ENCODE peak calls at places on chromosomes 3 and 15, in eight cellular contexts. A is foreskin fibroblast, Z is heart left ventricle, O is WTC11, L is activated B cell treated with CpG ODN at 0.5 μM for 24 hours, F is GM06990, M is GM12864, U is MCF 10A. B is an unnamed sample.

GRCh38 chr3:190424478-190425439 is 24.9 kb downstream of the TMEM207 start:
- DNase-seq in A (peak), Z (peak), O (peak), L (no peak), F (peak), M (peak), U (peak), B (peak)

GRCh38 chr3:99780749-99781148 is 36.9 kb upstream of the CMSS1 start:
- DNase-seq in A (no peak), Z (no peak), O (no peak), L (no peak), F (no peak), M (no peak), U (no peak), B (no peak)

GRCh38 chr3:72560857-72561675 is 287.2 kb downstream of the SHQ1 start:
- DNase-seq in A (no peak), Z (no peak), O (no peak), L (no peak), F (no peak), M (no peak), U (no peak), B (no peak)

GRCh38 chr15:69114231-69114937 is 46.1 kb upstream of the GLCE start:
- DNase-seq in A (no peak), Z (no peak), O (no peak), L (no peak), F (no peak), M (no peak), U (peak), B (no peak)

GRCh38 chr3:63896332-63897034 is 15.7 kb downstream of the SCAANT1 start:
- DNase-seq in A (no peak), Z (no peak), O (no peak), L (no peak), F (peak), M (no peak), U (no peak), B (no peak)

GRCh38 chr3:126051741-126052140 is 32.2 kb downstream of the SLC41A3 start:
- DNase-seq in A (no peak), Z (no peak), O (no peak), L (no peak), F (no peak), M (no peak), U (no peak), B (no peak)

GRCh38 chr3:4826237-4827100 is 152.8 kb upstream of the BHLHE40 start:
- DNase-seq in A (no peak), Z (peak), O (no peak), L (no peak), F (no peak), M (no peak), U (peak), B (no peak)

GRCh38 chr15:96335429-96335807 is 4.9 kb downstream of the NR2F2 start:
- DNase-seq in A (no peak), Z (no peak), O (no peak), L (no peak), F (no peak), M (no peak), U (peak), B (no peak)

GRCh38 chr15:61621146-61621545 is 392.0 kb upstream of the RORA start:
- DNase-seq in A (no peak), Z (no peak), O (peak), L (no peak), F (no peak), M (no peak), U (peak), B (no peak)

GRCh38 chr15:94026458-94026967 is 204.8 kb upstream of the MCTP2 start:
- DNase-seq in A (peak), Z (no peak), O (no peak), L (no peak), F (no peak), M (no peak), U (peak), B (peak)

GRCh38 chr3:121462565-121462964 is 83.2 kb downstream of the POLQ start:
- DNase-seq in A (no peak), Z (no peak), O (no peak), L (no peak), F (no peak), M (no peak), U (no peak), B (no peak)

GRCh38 chr3:47394140-47394855 is 13.5 kb downstream of the PTPN23 start:
- DNase-seq in A (peak), Z (no peak), O (no peak), L (no peak), F (no peak), M (no peak), U (no peak), B (peak)

GRCh38 chr15:48628832-48629231 is 16.7 kb downstream of the FBN1 start:
- DNase-seq in A (no peak), Z (no peak), O (no peak), L (no peak), F (no peak), M (no peak), U (no peak), B (no peak)

GRCh38 chr3:188061133-188061532 is 92.8 kb upstream of the LPP start:
- DNase-seq in A (peak), Z (no peak), O (no peak), L (no peak), F (no peak), M (no peak), U (peak), B (peak)

GRCh38 chr15:25501828-25502446 is 63.1 kb upstream of the UBE3A start:
- DNase-seq in A (peak), Z (no peak), O (no peak), L (no peak), F (no peak), M (no peak), U (no peak), B (peak)

GRCh38 chr15:77144028-77144427 is 73.1 kb upstream of the TSPAN3 start:
- DNase-seq in A (peak), Z (no peak), O (no peak), L (no peak), F (no peak), M (no peak), U (no peak), B (peak)

GRCh38 chr3:50248387-50248786 is 12.4 kb downstream of the GNAI2 start:
- DNase-seq in A (no peak), Z (no peak), O (no peak), L (no peak), F (no peak), M (no peak), U (peak), B (no peak)

GRCh38 chr3:37991109-37991508 is 523 bp downstream of the VILL start:
- DNase-seq in A (no peak), Z (no peak), O (no peak), L (no peak), F (no peak), M (no peak), U (no peak), B (no peak)

DNA sequence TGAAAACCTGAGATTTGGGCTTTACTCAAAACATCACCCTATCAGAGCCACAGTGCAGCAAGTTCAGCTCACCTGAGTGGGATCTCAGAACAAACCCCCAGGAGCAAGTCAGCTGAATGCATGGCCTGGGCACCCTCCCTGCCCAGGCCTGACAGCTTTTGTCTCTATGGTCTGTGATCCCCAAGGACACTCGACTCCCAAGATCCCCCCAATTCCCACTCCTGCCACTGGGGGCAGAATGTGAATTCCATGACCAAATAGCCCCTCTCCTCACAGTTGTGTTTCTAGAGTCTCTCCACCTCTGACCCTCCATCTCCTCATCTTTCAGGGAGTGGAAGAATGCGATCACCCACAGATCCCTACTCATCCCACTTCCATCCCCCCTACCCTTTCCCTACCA is 58.9 kb downstream of the ZNF445 start:
- DNase-seq in A (no peak), Z (no peak), O (peak), L (no peak), F (no peak), M (no peak), U (no peak), B (no peak)
- TF ChIP-seq CTCF in A (peak), Z (no peak), O (peak), L (no peak), F (peak), M (peak), U (peak), B (peak)

GRCh38 chr3:196555295-196555694 is 13.1 kb downstream of the WDR53 start:
- DNase-seq in A (no peak), Z (no peak), O (no peak), L (no peak), F (no peak), M (no peak), U (no peak), B (no peak)

GRCh38 chr3:196557236-196557635 is 11.1 kb downstream of the WDR53 start:
- DNase-seq in A (no peak), Z (no peak), O (no peak), L (no peak), F (no peak), M (no peak), U (no peak), B (no peak)

GRCh38 chr3:196554205-196554604 is 14.1 kb downstream of the WDR53 start:
- DNase-seq in A (no peak), Z (no peak), O (no peak), L (no peak), F (no peak), M (no peak), U (no peak), B (no peak)

GRCh38 chr3:196559826-196560225 is 8.5 kb downstream of the WDR53 start:
- DNase-seq in A (peak), Z (no peak), O (no peak), L (no peak), F (no peak), M (no peak), U (no peak), B (no peak)

GRCh38 chr3:196558476-196558875 is 9.9 kb downstream of the WDR53 start:
- DNase-seq in A (no peak), Z (no peak), O (no peak), L (no peak), F (no peak), M (no peak), U (no peak), B (no peak)
- TF ChIP-seq CTCF in A (no peak), Z (no peak), O (no peak), L (no peak), F (no peak), M (no peak), U (no peak), B (no peak)

GRCh38 chr3:179666436-179667035 is 13.7 kb downstream of the USP13 start:
- DNase-seq in A (no peak), Z (peak), O (peak), L (no peak), F (no peak), M (no peak), U (peak), B (no peak)
- TF ChIP-seq CTCF in A (no peak), Z (no peak), O (no peak), L (no peak), F (no peak), M (no peak), U (no peak), B (no peak)

DNA sequence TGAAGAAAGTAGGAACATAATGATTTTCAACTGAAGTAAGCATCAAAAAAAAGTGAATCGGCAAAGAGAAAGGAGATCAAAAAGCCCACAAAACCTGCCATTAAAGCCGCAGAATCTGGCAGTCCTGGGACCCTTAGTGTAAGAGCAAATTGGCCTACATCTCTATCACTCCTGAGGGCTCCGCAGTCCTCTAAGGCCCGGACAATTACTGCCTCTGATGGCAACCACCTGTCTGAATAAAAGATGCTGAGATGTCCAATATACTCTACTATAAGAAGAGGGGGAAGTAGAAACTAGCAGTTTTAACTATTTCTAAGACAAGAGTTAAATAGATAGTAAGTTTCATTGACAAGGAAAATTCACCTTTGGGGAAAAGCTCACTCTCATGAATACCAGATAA is 20.3 kb downstream of the WDR72 start:
- DNase-seq in A (no peak), Z (no peak), O (no peak), L (no peak), F (no peak), M (no peak), U (no peak), B (no peak)
- TF ChIP-seq CTCF in A (no peak), Z (no peak), O (no peak), L (no peak), F (no peak), M (no peak), U (no peak), B (no peak)

GRCh38 chr15:88574062-88574461 is 27.6 kb upstream of the DET1 start:
- DNase-seq in A (no peak), Z (peak), O (no peak), L (no peak), F (no peak), M (no peak), U (no peak), B (no peak)

GRCh38 chr15:88572030-88572333 is 25.5 kb upstream of the DET1 start:
- DNase-seq in A (no peak), Z (no peak), O (no peak), L (no peak), F (no peak), M (no peak), U (no peak), B (no peak)

GRCh38 chr15:88574646-88575045 is 28.2 kb upstream of the DET1 start:
- DNase-seq in A (no peak), Z (no peak), O (no peak), L (no peak), F (no peak), M (no peak), U (no peak), B (no peak)

GRCh38 chr15:88568589-88568988 is 22.1 kb upstream of the DET1 start:
- DNase-seq in A (no peak), Z (no peak), O (no peak), L (no peak), F (no peak), M (no peak), U (no peak), B (peak)

GRCh38 chr15:88571153-88572029 is 24.9 kb upstream of the DET1 start:
- DNase-seq in A (no peak), Z (peak), O (no peak), L (no peak), F (no peak), M (no peak), U (no peak), B (no peak)
- TF ChIP-seq CTCF in A (no peak), Z (no peak), O (no peak), L (no peak), F (no peak), M (no peak), U (no peak), B (no peak)

GRCh38 chr3:150497956-150498355 is 48.3 kb downstream of the SERP1 start:
- DNase-seq in A (peak), Z (no peak), O (no peak), L (no peak), F (no peak), M (no peak), U (peak), B (peak)

GRCh38 chr3:150504473-150504872 is 41.8 kb downstream of the SERP1 start:
- DNase-seq in A (no peak), Z (no peak), O (no peak), L (no peak), F (no peak), M (no peak), U (no peak), B (no peak)

GRCh38 chr3:150508401-150508800 is 37.9 kb downstream of the SERP1 start:
- DNase-seq in A (no peak), Z (no peak), O (no peak), L (no peak), F (no peak), M (no peak), U (no peak), B (no peak)

GRCh38 chr3:150503402-150504099 is 42.7 kb downstream of the SERP1 start:
- DNase-seq in A (no peak), Z (no peak), O (peak), L (no peak), F (no peak), M (no peak), U (no peak), B (no peak)
- TF ChIP-seq CTCF in A (no peak), Z (no peak), O (no peak), L (no peak), F (no peak), M (peak), U (no peak), B (peak)

B was measured in HFFc6.